ENCODE peak calls at places on chromosome 12, in nine cellular contexts. D, J, Z, G, N, C, R, X and U are unnamed samples.

GRCh38 chr12:63930971-63931370 is 86.5 kb downstream of the SRGAP1 start:
- DNase-seq in D (no peak), J (no peak), Z (no peak), G (no peak), N (no peak), C (no peak), R (no peak), X (no peak), U (peak; percentile 77)

GRCh38 chr12:24709201-24709600 is 239.7 kb downstream of the BCAT1 start:
- DNase-seq in D (no peak), J (no peak), Z (no peak), G (no peak), N (no peak), C (no peak), R (no peak), X (no peak), U (peak; percentile 42)

GRCh38 chr12:4648099-4648498 is 752 bp downstream of the AKAP3 start:
- DNase-seq in D (no peak), J (no peak), Z (no peak), G (no peak), N (no peak), C (no peak), R (no peak), X (no peak), U (no peak)

GRCh38 chr12:6613776-6614512 is 6.8 kb upstream of the CHD4 start:
- DNase-seq in D (no peak), J (peak; percentile 51), Z (peak; percentile 90), G (peak; percentile 93), N (peak; percentile 89), C (peak; percentile 96), R (peak; percentile 62), X (no peak), U (peak; percentile 73)

GRCh38 chr12:80445083-80445482 is 1.0 kb downstream of the PTPRQ start:
- DNase-seq in D (no peak), J (no peak), Z (no peak), G (no peak), N (no peak), C (no peak), R (no peak), X (no peak), U (no peak)

GRCh38 chr12:90229771-90230170 is 521.1 kb upstream of the ATP2B1 start:
- DNase-seq in D (no peak), J (no peak), Z (no peak), G (no peak), N (peak; percentile 18), C (no peak), R (no peak), X (no peak), U (peak; percentile 64)

GRCh38 chr12:2297004-2297403 is 244.2 kb downstream of the CACNA1C start:
- DNase-seq in D (no peak), J (no peak), Z (no peak), G (no peak), N (no peak), C (no peak), R (no peak), X (no peak), U (no peak)

GRCh38 chr12:12936983-12937491 is 14.9 kb downstream of the GPRC5D start:
- DNase-seq in D (no peak), J (no peak), Z (no peak), G (no peak), N (no peak), C (no peak), R (no peak), X (no peak), U (no peak)

GRCh38 chr12:47280543-47281330 is 201.0 kb upstream of the AMIGO2 start:
- DNase-seq in D (no peak), J (no peak), Z (no peak), G (no peak), N (no peak), C (no peak), R (no peak), X (no peak), U (no peak)

GRCh38 chr12:58917699-58918334 is 2.5 kb downstream of the LRIG3 start:
- DNase-seq in D (no peak), J (no peak), Z (no peak), G (no peak), N (no peak), C (no peak), R (no peak), X (no peak), U (peak; percentile 32)

GRCh38 chr12:4648499-4649357 is at the start of the genes AKAP3 and NDUFA9:
- DNase-seq in D (peak; percentile 69), J (peak; percentile 90), Z (peak; percentile 59), G (peak; percentile 86), N (peak; percentile 91), C (peak; percentile 93), R (peak; percentile 73), X (peak; percentile 71), U (peak; percentile 90)

GRCh38 chr12:23770202-23770938 is 179.1 kb downstream of the SOX5 start:
- DNase-seq in D (no peak), J (no peak), Z (no peak), G (no peak), N (no peak), C (no peak), R (no peak), X (no peak), U (no peak)